ENCODE peak calls at places on chromosomes 7 and 10, in eight cellular contexts. V, G, N, W, L, H, F and C are unnamed samples.
A peak's percentile ranks its signal among the peaks of the same experiment; 100 is the strongest.

GRCh38 chr7:156209087-156209486 is 396.8 kb upstream of the SHH start:
- DNase-seq in G (no peak), N (no peak), V (no peak), F (no peak), W (no peak), L (no peak), H (no peak), C (no peak)

GRCh38 chr10:3761111-3761686 is 23.8 kb downstream of the KLF6 start:
- DNase-seq in N (no peak), V (peak; percentile 82), L (no peak), H (no peak), G (no peak), F (no peak), W (peak; percentile 29), C (no peak)

GRCh38 chr7:85749715-85750453 is 563.0 kb upstream of the SEMA3D start:
- DNase-seq in W (no peak), V (peak; percentile 12), F (no peak), N (no peak), L (no peak), G (no peak), H (no peak), C (no peak)

GRCh38 chr10:7123719-7124118 is 287.1 kb downstream of the SFMBT2 start:
- DNase-seq in W (no peak), V (no peak), F (no peak), L (no peak), N (no peak), G (no peak), H (no peak), C (no peak)

GRCh38 chr7:3244241-3244814 is 56.7 kb upstream of the SDK1 start:
- DNase-seq in V (no peak), N (peak; percentile 84), W (peak; percentile 92), G (no peak), H (peak; percentile 59), F (no peak), L (peak; percentile 59), C (no peak)

GRCh38 chr7:156493942-156494341 is 146.6 kb upstream of the RNF32 start:
- DNase-seq in L (no peak), N (no peak), G (no peak), H (peak; percentile 6), W (peak; percentile 77), F (no peak), V (no peak), C (no peak)

GRCh38 chr7:20651960-20652544 is 36.6 kb downstream of the ABCB5 start:
- DNase-seq in W (no peak), N (no peak), H (no peak), V (peak; percentile 13), F (no peak), G (no peak), L (no peak), C (no peak)

GRCh38 chr7:142053988-142054387 is 57.5 kb upstream of the MGAM2 start:
- DNase-seq in H (peak; percentile 2), V (no peak), G (no peak), L (no peak), W (no peak), F (no peak), N (no peak), C (peak; percentile 7)

GRCh38 chr7:52088008-52088787 is 771.6 kb upstream of the COBL start:
- DNase-seq in V (no peak), G (no peak), L (no peak), H (no peak), N (no peak), W (no peak), F (peak; percentile 54), C (no peak)

GRCh38 chr7:29494350-29494749 is 69.3 kb upstream of the PRR15 start:
- DNase-seq in F (no peak), L (no peak), V (no peak), W (no peak), N (no peak), G (peak; percentile 33), H (peak; percentile 22), C (peak; percentile 29)

GRCh38 chr10:129501652-129502436 is 34.8 kb downstream of the MGMT start:
- DNase-seq in V (peak; percentile 18), W (no peak), F (no peak), L (no peak), H (no peak), N (no peak), G (no peak), C (no peak)

GRCh38 chr10:119103241-119103640 is 672 bp upstream of the DENND10 start:
- DNase-seq in G (no peak), L (no peak), W (no peak), N (no peak), H (no peak), V (no peak), F (no peak), C (no peak)

GRCh38 chr10:17431871-17432311 is 22.5 kb downstream of the ST8SIA6 start:
- DNase-seq in F (no peak), W (peak; percentile 70), L (no peak), G (no peak), H (no peak), N (no peak), V (no peak), C (no peak)

DNA sequence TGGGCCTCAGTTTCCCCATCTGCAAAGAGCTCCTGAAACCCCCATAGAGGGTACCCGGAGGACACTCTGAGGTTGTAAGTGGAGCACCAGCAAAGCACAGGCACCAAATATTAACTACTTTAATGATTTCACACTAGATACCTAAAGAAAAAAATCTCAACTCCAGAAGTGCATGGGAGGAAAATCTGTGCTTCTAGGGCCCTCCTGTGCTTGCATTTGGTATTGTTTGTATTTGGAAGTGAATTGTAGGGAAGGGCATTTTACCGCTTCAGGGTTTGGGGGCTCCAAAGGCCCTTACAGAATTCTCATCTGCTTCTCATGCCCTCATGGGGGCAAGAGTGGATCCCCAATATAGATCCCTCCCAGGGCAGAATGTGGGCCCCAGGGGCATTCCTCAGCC is 22.4 kb upstream of the DRGX start:
- DNase-seq in W (no peak), G (no peak), H (no peak), N (no peak), V (no peak), F (no peak), L (no peak), C (no peak)
- TF ChIP-seq CTCF in W (no peak), G (peak; percentile 4), H (no peak), N (no peak), V (no peak), F (no peak), L (no peak), C (no peak)

DNA sequence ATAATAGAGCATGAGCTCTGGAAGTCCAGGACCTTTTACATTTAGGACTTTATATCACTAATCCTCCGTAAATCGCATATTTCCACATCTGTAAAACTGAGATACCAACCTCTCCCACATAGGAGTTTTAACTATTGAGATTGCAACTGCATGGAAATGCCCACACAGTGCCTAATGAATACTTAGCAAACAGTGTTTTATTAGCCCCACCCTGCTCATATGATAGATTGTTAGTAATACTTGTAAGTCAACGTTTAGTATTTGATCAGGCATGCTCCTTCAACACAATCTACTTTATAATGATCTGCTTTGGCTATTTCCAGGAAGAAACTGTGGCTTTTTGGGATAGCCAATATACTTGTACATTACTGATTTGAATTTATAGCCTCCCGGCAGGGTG is 8.5 kb downstream of the PDZD8 start:
- DNase-seq in G (no peak), N (no peak), H (no peak), V (no peak), W (no peak), F (no peak), L (no peak), C (no peak)
- H3K4me3 ChIP-seq in G (no peak overlapping the region), N (no peak overlapping the region), H (no peak overlapping the region), V (no peak overlapping the region), W (no peak overlapping the region), F (no peak overlapping the region), L (no peak overlapping the region), C (no peak overlapping the region)

GRCh38 chr7:41189866-41190265 is 513.0 kb downstream of the INHBA start:
- DNase-seq in L (no peak), N (peak; percentile 84), F (no peak), V (no peak), G (peak; percentile 78), H (peak; percentile 27), W (peak; percentile 97), C (peak; percentile 77)
- TF ChIP-seq CTCF in L (no peak), N (no peak), F (no peak), V (no peak), G (no peak), H (no peak), W (no peak), C (no peak)

GRCh38 chr7:96188623-96188991 is 133.3 kb downstream of the SLC25A13 start:
- DNase-seq in W (peak; percentile 11), V (no peak), L (no peak), F (no peak), H (no peak), N (no peak), G (no peak), C (no peak)
- H3K4me3 ChIP-seq in W (no peak overlapping the region), V (no peak overlapping the region), L (no peak overlapping the region), F (peak overlapping the region; percentile 16), H (no peak overlapping the region), N (no peak overlapping the region), G (peak overlapping the region; percentile 16), C (no peak overlapping the region)

GRCh38 chr10:1368772-1369171 is 312.6 kb downstream of the WDR37 start:
- DNase-seq in G (no peak), H (no peak), L (peak; percentile 15), W (no peak), V (peak; percentile 8), N (no peak), F (no peak), C (no peak)
- TF ChIP-seq CTCF in G (peak; percentile 1), H (peak; percentile 39), L (peak; percentile 51), W (no peak), V (peak; percentile 39), N (peak; percentile 73), F (no peak), C (no peak)

GRCh38 chr10:95513941-95514392 is 47.2 kb downstream of the SORBS1 start:
- DNase-seq in L (no peak), W (peak; percentile 10), G (peak; percentile 14), H (no peak), V (peak; percentile 13), F (no peak), N (no peak), C (no peak)
- H3K4me3 ChIP-seq in L (no peak overlapping the region), W (no peak overlapping the region), G (no peak overlapping the region), H (no peak overlapping the region), V (no peak overlapping the region), F (no peak overlapping the region), N (no peak overlapping the region), C (no peak overlapping the region)

DNA sequence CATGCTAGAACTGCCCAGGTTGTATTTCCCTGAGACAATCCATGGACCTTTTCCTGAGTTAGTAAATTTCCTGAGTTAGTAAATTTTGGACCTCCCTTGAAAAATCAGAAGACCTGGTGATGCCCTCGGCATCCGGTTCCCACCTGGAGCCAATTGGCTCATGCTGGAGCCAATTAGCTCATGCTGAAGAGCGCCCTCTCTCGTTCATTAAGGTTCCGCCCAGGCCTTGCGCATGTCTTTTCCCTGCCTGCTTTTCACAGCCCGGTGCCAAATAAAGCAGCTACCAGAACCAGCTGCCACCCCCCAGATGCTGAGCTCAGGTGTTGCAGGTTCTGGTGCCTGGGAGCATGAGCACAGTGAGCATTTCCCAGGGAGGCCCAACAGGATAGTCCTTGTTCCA is 96.2 kb downstream of the APBB1IP start:
- DNase-seq in V (no peak), W (no peak), N (no peak), L (no peak), H (no peak), F (no peak), G (no peak), C (no peak)
- TF ChIP-seq CTCF in V (no peak), W (no peak), N (peak; percentile 21), L (no peak), H (no peak), F (no peak), G (no peak), C (no peak)

GRCh38 chr7:27101188-27101905 is 1.1 kb downstream of the HOXA2 start:
- DNase-seq in V (no peak), W (peak; percentile 75), L (no peak), H (no peak), G (no peak), F (peak; percentile 49), N (no peak), C (no peak)
- H3K4me3 ChIP-seq in V (no peak overlapping the region), W (peak overlapping the region; percentile 52), L (peak overlapping the region; percentile 50), H (peak overlapping the region; percentile 91), G (no peak overlapping the region), F (no peak overlapping the region), N (no peak overlapping the region), C (no peak overlapping the region)